ENCODE peak calls at places on chromosome 12, in seven cellular contexts. P is hepatocyte, E is astrocyte, G is tibial artery, N is Peyer's patch, J is fibroblast of lung, Y is GM23338. M is an unnamed sample.

GRCh38 chr12:20492251-20492728 is 124.0 kb downstream of the PDE3A start:
- DNase-seq in P (no peak), E (peak; percentile 58), G (no peak), N (no peak), J (peak; percentile 25), Y (peak; percentile 22), M (no peak)

GRCh38 chr12:46959484-46959883 is 119.9 kb upstream of the PCED1B start:
- DNase-seq in P (no peak), E (peak; percentile 79), G (no peak), N (no peak), J (peak; percentile 85), Y (no peak), M (no peak)

GRCh38 chr12:124829008-124829707 is 34.5 kb downstream of the SCARB1 start:
- DNase-seq in P (peak; percentile 72), E (peak; percentile 80), G (no peak), N (no peak), J (peak; percentile 87), Y (no peak), M (no peak)

GRCh38 chr12:98741615-98742265 is 96.7 kb downstream of the APAF1 start:
- DNase-seq in P (no peak), E (no peak), G (no peak), N (no peak), J (no peak), Y (peak; percentile 51), M (peak; percentile 52)

GRCh38 chr12:53174881-53175491 is 5.5 kb upstream of the ZNF740 start:
- DNase-seq in P (peak; percentile 60), E (peak; percentile 6), G (no peak), N (no peak), J (peak; percentile 35), Y (peak; percentile 95), M (peak; percentile 86)

GRCh38 chr12:119178544-119179334 is at the start of gene HSPB8:
- DNase-seq in P (peak; percentile 93), E (peak; percentile 87), G (peak; percentile 94), N (peak; percentile 31), J (peak; percentile 94), Y (peak; percentile 80), M (peak; percentile 91)

GRCh38 chr12:57031228-57031670 is 14.9 kb upstream of the TAC3 start:
- DNase-seq in P (no peak), E (no peak), G (no peak), N (no peak), J (no peak), Y (peak; percentile 31), M (no peak)

GRCh38 chr12:75205556-75205955 is 4.1 kb downstream of the KCNC2 start:
- DNase-seq in P (no peak), E (no peak), G (no peak), N (no peak), J (no peak), Y (no peak), M (no peak)

GRCh38 chr12:45302621-45303020 is 86.7 kb downstream of the ANO6 start:
- DNase-seq in P (no peak), E (no peak), G (no peak), N (no peak), J (peak; percentile 64), Y (no peak), M (no peak)

GRCh38 chr12:126663304-126664094 is 1598.3 kb downstream of the AACS start:
- DNase-seq in P (peak; percentile 16), E (no peak), G (no peak), N (no peak), J (no peak), Y (peak; percentile 68), M (peak; percentile 43)

GRCh38 chr12:81492131-81492720 is 266.9 kb downstream of the PPFIA2 start:
- DNase-seq in P (peak; percentile 15), E (peak; percentile 25), G (no peak), N (no peak), J (no peak), Y (no peak), M (no peak)

GRCh38 chr12:32983332-32983731 is 86.8 kb upstream of the PKP2 start:
- DNase-seq in P (no peak), E (no peak), G (no peak), N (no peak), J (no peak), Y (no peak), M (no peak)

GRCh38 chr12:19945559-19946485 is 422.5 kb upstream of the PDE3A start:
- DNase-seq in P (no peak), E (peak; percentile 58), G (no peak), N (no peak), J (peak; percentile 60), Y (no peak), M (no peak)

DNA sequence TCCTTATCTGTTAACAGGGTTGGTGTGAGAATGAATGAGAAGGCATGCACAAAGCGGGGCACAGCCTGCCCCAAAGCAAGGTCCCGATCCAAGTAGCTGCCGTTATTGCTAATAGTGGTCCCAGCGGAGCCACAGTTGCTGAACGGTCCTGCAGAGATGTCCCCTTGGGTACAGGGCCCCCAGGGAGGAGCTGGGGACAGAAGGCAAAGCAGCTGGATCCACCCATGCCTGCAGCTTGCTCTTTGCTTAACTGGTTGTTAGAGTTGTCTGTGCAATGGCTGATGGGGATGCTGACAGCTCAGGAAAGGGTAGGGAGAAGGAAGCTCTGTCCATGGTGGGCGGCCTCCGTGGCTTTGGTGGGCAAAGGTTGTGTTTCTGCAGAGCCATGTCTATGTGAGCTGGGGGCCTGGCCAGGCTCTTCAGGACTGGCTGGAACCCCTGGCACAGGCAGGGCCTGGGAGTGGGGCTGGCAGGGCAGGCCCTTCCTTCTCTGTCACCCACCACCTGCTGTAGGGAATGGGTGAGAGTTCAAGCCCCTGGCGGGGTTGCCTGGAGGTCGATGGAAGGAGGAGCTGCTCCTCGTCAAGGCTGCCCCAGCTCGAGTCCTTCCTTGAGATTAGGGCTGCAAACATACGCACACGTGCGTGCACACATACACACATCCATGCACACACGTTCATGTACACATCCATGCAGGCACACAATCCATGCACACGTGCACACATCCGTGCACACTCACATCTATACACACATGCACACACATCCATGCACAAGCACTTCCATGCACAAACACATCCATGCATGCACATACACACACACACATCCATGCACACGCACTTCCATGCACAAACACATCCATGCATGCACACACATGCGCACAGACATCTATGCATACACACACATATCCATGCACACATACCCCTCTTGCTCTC is 35.4 kb downstream of the NOC4L start:
- DNase-seq in P (no peak), E (no peak), G (no peak), N (no peak), J (no peak), Y (no peak), M (no peak)
- H3K4me3 ChIP-seq in P (no peak overlapping the region), E (no peak overlapping the region), G (no peak overlapping the region), N (no peak overlapping the region), J (no peak overlapping the region), Y (no peak overlapping the region), M (no peak overlapping the region)

DNA sequence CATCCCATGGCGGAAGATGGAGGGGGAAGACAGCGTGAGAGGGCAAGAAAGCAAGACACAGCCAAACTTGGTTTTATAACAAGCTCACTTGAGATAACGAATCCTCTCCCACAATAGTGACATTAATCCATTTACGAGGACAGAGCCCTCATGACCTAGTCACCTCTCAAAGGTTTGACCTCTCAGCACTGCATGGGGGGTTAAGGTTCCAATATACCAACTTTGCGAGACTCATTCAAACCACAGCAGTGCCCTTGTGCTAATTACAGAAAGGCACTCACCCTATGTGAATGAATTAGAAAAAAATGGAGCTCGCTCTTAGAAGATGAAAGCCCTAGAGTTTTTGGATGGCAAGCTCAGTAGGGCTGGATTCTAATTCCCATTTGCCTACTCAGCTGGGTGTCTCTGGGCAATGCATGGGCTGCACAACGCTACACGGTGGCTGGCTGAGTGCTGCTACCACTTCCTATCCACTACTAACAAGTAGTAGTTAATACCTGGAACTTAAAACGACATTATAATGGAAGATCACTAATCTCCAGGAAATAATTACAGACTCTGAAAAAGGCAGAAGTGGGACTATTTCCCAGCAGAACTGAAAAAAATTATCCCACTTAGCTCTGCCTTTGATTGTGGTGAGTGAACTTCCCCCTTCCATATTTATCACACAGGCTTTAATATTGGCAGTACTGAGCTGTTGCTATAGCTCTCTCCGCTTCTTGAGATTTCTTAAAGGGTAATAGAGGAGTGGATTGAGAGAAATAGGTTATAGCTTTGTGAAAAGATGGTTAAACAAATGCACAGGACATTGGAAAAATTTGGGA is 27.5 kb downstream of the TESPA1 start:
- DNase-seq in P (no peak), E (no peak), G (no peak), N (no peak), J (no peak), Y (no peak), M (no peak)
- H3K36me3 ChIP-seq in P (no peaks in the 10 kb centered on the region), E (no peaks in the 10 kb centered on the region), G (no peaks in the 10 kb centered on the region), N (no peaks in the 10 kb centered on the region), J (no peaks in the 10 kb centered on the region), Y (no peaks in the 10 kb centered on the region), M (no peaks in the 10 kb centered on the region)

GRCh38 chr12:102687523-102687922 is 207.2 kb upstream of the IGF1 start:
- DNase-seq in P (no peak), E (no peak), G (no peak), N (no peak), J (no peak), Y (no peak), M (no peak)

GRCh38 chr12:102690267-102690666 is 209.9 kb upstream of the IGF1 start:
- DNase-seq in P (no peak), E (no peak), G (no peak), N (no peak), J (no peak), Y (no peak), M (no peak)

GRCh38 chr12:102691773-102692555 is 211.6 kb upstream of the IGF1 start:
- DNase-seq in P (no peak), E (no peak), G (no peak), N (no peak), J (no peak), Y (peak; percentile 53), M (no peak)

GRCh38 chr12:102685841-102686240 is 205.5 kb upstream of the IGF1 start:
- DNase-seq in P (no peak), E (no peak), G (no peak), N (no peak), J (no peak), Y (no peak), M (no peak)

GRCh38 chr12:102689701-102690100 is 209.3 kb upstream of the IGF1 start:
- DNase-seq in P (no peak), E (no peak), G (no peak), N (no peak), J (no peak), Y (no peak), M (no peak)
- H3K4me3 ChIP-seq in P (no peak overlapping the region), E (no peak overlapping the region), G (no peak overlapping the region), N (no peak overlapping the region), J (no peak overlapping the region), Y (no peak overlapping the region), M (no peak overlapping the region)

GRCh38 chr12:113314121-113314529 is 20.8 kb downstream of the SLC8B1 start:
- DNase-seq in P (no peak), E (peak; percentile 42), G (no peak), N (no peak), J (no peak), Y (no peak), M (no peak)

GRCh38 chr12:113316155-113316554 is 18.8 kb downstream of the SLC8B1 start:
- DNase-seq in P (no peak), E (no peak), G (no peak), N (no peak), J (no peak), Y (no peak), M (no peak)

GRCh38 chr12:113317122-113317521 is 17.8 kb downstream of the SLC8B1 start:
- DNase-seq in P (no peak), E (no peak), G (no peak), N (no peak), J (no peak), Y (no peak), M (no peak)

GRCh38 chr12:113318046-113318656 is 16.8 kb downstream of the SLC8B1 start:
- DNase-seq in P (no peak), E (no peak), G (no peak), N (no peak), J (no peak), Y (no peak), M (no peak)

GRCh38 chr12:113315358-113315757 is 19.6 kb downstream of the SLC8B1 start:
- DNase-seq in P (no peak), E (no peak), G (no peak), N (no peak), J (no peak), Y (no peak), M (no peak)
- H3K36me3 ChIP-seq in P (no peaks in the 10 kb centered on the region), E (peaks cover 7% of the 10 kb centered on the region), G (peaks cover 96% of the 10 kb centered on the region), N (no peaks in the 10 kb centered on the region), J (peaks cover 3% of the 10 kb centered on the region), Y (no peaks in the 10 kb centered on the region), M (peaks cover 8% of the 10 kb centered on the region)